ENCODE peak calls at places on chromosomes 7 and 10, in four cellular contexts. R, G, B and F are unnamed samples.

GRCh38 chr7:106813705-106814305 is 51.3 kb upstream of the PIK3CG start:
- DNase-seq in R (peak; percentile 67), G (no peak), B (no peak), F (no peak)

GRCh38 chr7:98394377-98394836 is 6.5 kb downstream of the BAIAP2L1 start:
- DNase-seq in R (peak; percentile 90), G (peak; percentile 61), B (no peak), F (peak; percentile 85)

GRCh38 chr10:92590623-92591549 is 2.0 kb upstream of the KIF11 start:
- DNase-seq in R (no peak), G (peak; percentile 66), B (peak; percentile 31), F (peak; percentile 64)

GRCh38 chr10:119026301-119027110 is 3.0 kb upstream of the NANOS1 start:
- DNase-seq in R (peak; percentile 14), G (no peak), B (no peak), F (no peak)

GRCh38 chr10:13945760-13946460 is 359.1 kb downstream of the PRPF18 start:
- DNase-seq in R (peak; percentile 38), G (peak; percentile 64), B (no peak), F (peak; percentile 58)

GRCh38 chr7:22997871-22998515 is 15.9 kb downstream of the HYCC1 start:
- DNase-seq in R (no peak), G (no peak), B (no peak), F (no peak)

GRCh38 chr10:5658871-5659618 is 7.3 kb downstream of the ASB13 start:
- DNase-seq in R (no peak), G (no peak), B (no peak), F (no peak)

GRCh38 chr10:124174071-124174566 is 80.7 kb upstream of the CHST15 start:
- DNase-seq in R (no peak), G (no peak), B (peak; percentile 7), F (no peak)

GRCh38 chr7:119177863-119178262 is 953.4 kb downstream of the ANKRD7 start:
- DNase-seq in R (no peak), G (no peak), B (no peak), F (no peak)

GRCh38 chr7:20026762-20027161 is 190.4 kb downstream of the MACC1 start:
- DNase-seq in R (no peak), G (no peak), B (no peak), F (no peak)

GRCh38 chr10:3892440-3893101 is 107.6 kb upstream of the KLF6 start:
- DNase-seq in R (peak; percentile 66), G (peak; percentile 53), B (no peak), F (peak; percentile 55)

GRCh38 chr10:30383366-30383765 is 34.3 kb upstream of the MTPAP start:
- DNase-seq in R (peak; percentile 41), G (peak; percentile 35), B (no peak), F (peak; percentile 32)

GRCh38 chr7:113085781-113086390 is 741 bp downstream of the GPR85 start:
- DNase-seq in R (peak; percentile 41), G (peak; percentile 18), B (no peak), F (no peak)

GRCh38 chr7:93249749-93250148 is 17.6 kb downstream of the VPS50 start:
- DNase-seq in R (peak; percentile 43), G (peak; percentile 71), B (no peak), F (peak; percentile 60)

GRCh38 chr10:48290286-48290685 is 15.8 kb upstream of the FRMPD2 start:
- DNase-seq in R (no peak), G (no peak), B (no peak), F (no peak)

GRCh38 chr7:149881328-149882263 is 7.8 kb downstream of the ATP6V0E2 start:
- DNase-seq in R (no peak), G (no peak), B (peak; percentile 15), F (no peak)

GRCh38 chr10:113158183-113158582 is 208.1 kb downstream of the TCF7L2 start:
- DNase-seq in R (no peak), G (no peak), B (no peak), F (no peak)

GRCh38 chr10:22682237-22683192 is 31.9 kb downstream of the PIP4K2A start:
- DNase-seq in R (peak; percentile 91), G (peak; percentile 76), B (no peak), F (peak; percentile 73)

GRCh38 chr10:71040890-71041590 is 152.7 kb upstream of the PCBD1 start:
- DNase-seq in R (no peak), G (no peak), B (no peak), F (no peak)

GRCh38 chr7:107680478-107680877 is 19.9 kb downstream of the SLC26A4 start:
- DNase-seq in R (no peak), G (no peak), B (no peak), F (no peak)

GRCh38 chr7:121447191-121447920 is 51.2 kb upstream of the FAM3C start:
- DNase-seq in R (no peak), G (no peak), B (no peak), F (peak; percentile 48)

GRCh38 chr7:134865001-134865845 is 85.8 kb downstream of the CALD1 start:
- DNase-seq in R (peak; percentile 64), G (peak; percentile 58), B (no peak), F (peak; percentile 64)

GRCh38 chr7:119562839-119563238 is 710.1 kb upstream of the KCND2 start:
- DNase-seq in R (no peak), G (no peak), B (no peak), F (no peak)

GRCh38 chr10:130443236-130443635 is 307.0 kb downstream of the GLRX3 start:
- DNase-seq in R (no peak), G (no peak), B (no peak), F (no peak)

GRCh38 chr10:131429942-131430341 is 118.4 kb upstream of the TCERG1L start:
- DNase-seq in R (no peak), G (no peak), B (no peak), F (no peak)

GRCh38 chr7:69739182-69739581 is 140.9 kb downstream of the AUTS2 start:
- DNase-seq in R (no peak), G (no peak), B (no peak), F (peak; percentile 5)

GRCh38 chr7:95596183-95597135 is at the start of gene PDK4:
- DNase-seq in R (peak; percentile 19), G (peak; percentile 89), B (peak; percentile 94), F (peak; percentile 74)

GRCh38 chr7:45646207-45646821 is 72.1 kb downstream of the ADCY1 start:
- DNase-seq in R (no peak), G (no peak), B (no peak), F (no peak)

GRCh38 chr7:140674356-140674800 is 1.6 kb downstream of the ADCK2 start:
- DNase-seq in R (no peak), G (no peak), B (peak; percentile 55), F (no peak)

GRCh38 chr7:13903997-13904396 is 85.5 kb downstream of the ETV1 start:
- DNase-seq in R (peak; percentile 41), G (peak; percentile 85), B (no peak), F (peak; percentile 80)
- H3K4me3 ChIP-seq in R (no peak overlapping the region), G (no peak overlapping the region), B (no peak overlapping the region), F (no peak overlapping the region)

GRCh38 chr10:83373659-83374058 is 765.6 kb upstream of the GHITM start:
- DNase-seq in R (peak; percentile 72), G (peak; percentile 56), B (no peak), F (peak; percentile 52)
- TF ChIP-seq CTCF in R (peak; percentile 48), G (peak; percentile 58), B (no peak), F (peak; percentile 34)

GRCh38 chr10:88108115-88108610 is 244.7 kb downstream of the PTEN start:
- DNase-seq in R (no peak), G (no peak), B (no peak), F (no peak)

GRCh38 chr10:88106348-88106747 is 242.9 kb downstream of the PTEN start:
- DNase-seq in R (no peak), G (no peak), B (no peak), F (no peak)

GRCh38 chr10:88110355-88110754 is 246.9 kb downstream of the PTEN start:
- DNase-seq in R (peak; percentile 77), G (peak; percentile 42), B (no peak), F (peak; percentile 79)

GRCh38 chr10:88107698-88108097 is 244.3 kb downstream of the PTEN start:
- DNase-seq in R (no peak), G (no peak), B (no peak), F (no peak)

GRCh38 chr10:88107296-88107695 is 243.9 kb downstream of the PTEN start:
- DNase-seq in R (no peak), G (no peak), B (no peak), F (no peak)
- H3K4me3 ChIP-seq in R (no peak overlapping the region), G (no peak overlapping the region), B (no peak overlapping the region), F (no peak overlapping the region)

GRCh38 chr10:35228058-35228457 is 101.4 kb downstream of the CREM start:
- DNase-seq in R (no peak), G (no peak), B (no peak), F (no peak)
- TF ChIP-seq CTCF in R (peak; percentile 6), G (peak; percentile 3), B (no peak), F (no peak)

GRCh38 chr7:158008267-158008666 is 579.4 kb downstream of the PTPRN2 start:
- DNase-seq in R (no peak), G (no peak), B (no peak), F (no peak)

GRCh38 chr7:158013085-158013668 is 574.4 kb downstream of the PTPRN2 start:
- DNase-seq in R (no peak), G (no peak), B (no peak), F (no peak)

GRCh38 chr7:158009886-158010285 is 577.7 kb downstream of the PTPRN2 start:
- DNase-seq in R (no peak), G (no peak), B (no peak), F (no peak)

GRCh38 chr7:158011941-158012340 is 575.7 kb downstream of the PTPRN2 start:
- DNase-seq in R (no peak), G (no peak), B (no peak), F (no peak)

DNA sequence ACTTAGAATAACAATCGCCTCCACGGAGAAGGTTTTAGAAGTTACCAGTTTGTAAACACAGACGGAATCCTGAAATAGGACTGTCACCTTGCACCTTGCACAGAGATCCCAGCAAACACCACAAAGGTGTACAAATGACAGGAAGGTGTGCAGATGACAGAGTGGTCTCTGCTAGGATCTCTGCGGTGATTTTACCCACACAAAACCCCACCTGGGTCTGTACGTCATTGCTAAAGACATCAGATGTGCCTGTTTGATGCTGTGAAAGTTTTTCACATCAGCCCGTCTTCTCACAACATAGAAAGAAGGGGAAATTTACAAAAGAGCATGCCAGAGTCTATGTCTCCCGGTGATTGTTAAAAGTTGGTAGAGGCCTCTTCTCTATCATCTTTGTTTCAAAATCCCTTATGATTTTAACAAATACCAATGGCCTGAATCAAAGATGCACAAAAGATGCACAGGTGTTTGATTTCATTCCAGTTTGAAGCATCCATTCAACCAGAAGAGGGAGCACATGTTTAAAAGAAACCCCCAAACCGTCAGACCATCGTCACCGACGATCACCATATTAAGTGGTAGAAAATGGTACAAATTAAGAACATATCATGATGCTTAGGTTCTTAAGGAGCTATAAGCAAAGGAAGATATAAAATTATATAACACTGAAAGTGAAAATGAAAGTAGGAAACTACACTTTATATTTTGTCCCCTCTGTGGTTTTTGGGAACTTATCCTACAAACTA is 576.5 kb downstream of the PTPRN2 start:
- DNase-seq in R (no peak), G (no peak), B (no peak), F (no peak)
- H3K4me3 ChIP-seq in R (no peak overlapping the region), G (no peak overlapping the region), B (no peak overlapping the region), F (no peak overlapping the region)